ENCODE peak calls at places on chromosomes 11 and 22, in nine cellular contexts. O is astrocyte of the spinal cord, T is cardiac muscle cell, C is fibroblast of the aortic adventitia, U is AG10803, M is brain microvascular endothelial cell, V is bronchial epithelial cell, H is lower leg skin, J is body of pancreas. G is an unnamed sample.

GRCh38 chr11:121119444-121119843 is 18.4 kb downstream of the TECTA start:
- DNase-seq in H (no peak), T (peak; percentile 9), V (no peak), M (no peak), J (no peak), C (no peak), U (peak; percentile 28), O (no peak), G (no peak)

GRCh38 chr11:64181506-64182411 is 4.2 kb upstream of the STIP1 start:
- DNase-seq in H (peak; percentile 98), J (peak; percentile 96), M (peak; percentile 94), O (peak; percentile 92), U (peak; percentile 88), V (peak; percentile 88), T (peak; percentile 93), C (peak; percentile 91), G (no peak)

GRCh38 chr22:33620085-33620484 is 300.2 kb downstream of the LARGE1 start:
- DNase-seq in V (no peak), U (no peak), H (no peak), M (no peak), T (no peak), J (no peak), C (no peak), O (no peak), G (no peak)

GRCh38 chr11:113090716-113091577 is 129.7 kb downstream of the NCAM1 start:
- DNase-seq in H (no peak), C (no peak), O (no peak), J (no peak), U (no peak), T (no peak), V (peak; percentile 54), M (no peak), G (no peak)

GRCh38 chr11:68954970-68955958 is 25.5 kb downstream of the MRGPRD start:
- DNase-seq in T (peak; percentile 58), M (peak; percentile 5), V (peak; percentile 10), U (no peak), J (peak; percentile 23), H (no peak), C (peak; percentile 59), O (peak; percentile 19), G (no peak)

GRCh38 chr11:1276866-1277615 is 32.4 kb downstream of the TOLLIP start:
- DNase-seq in C (no peak), T (no peak), O (no peak), U (no peak), V (no peak), M (no peak), H (no peak), J (no peak), G (no peak)

GRCh38 chr11:94519478-94520084 is 7.3 kb downstream of the C11orf97 start:
- DNase-seq in M (peak; percentile 42), U (peak; percentile 25), T (peak; percentile 51), V (no peak), C (peak; percentile 68), O (peak; percentile 56), J (peak; percentile 28), H (no peak), G (no peak)

GRCh38 chr22:20391222-20391621 is 2.7 kb upstream of the ZNF74 start:
- DNase-seq in U (no peak), C (no peak), O (no peak), H (peak; percentile 68), M (no peak), J (no peak), T (no peak), V (no peak), G (no peak)

GRCh38 chr11:90639687-90640086 is 416.8 kb upstream of the CHORDC1 start:
- DNase-seq in M (peak; percentile 17), C (no peak), V (peak; percentile 30), U (no peak), J (no peak), O (peak; percentile 20), H (no peak), T (no peak), G (no peak)

GRCh38 chr11:121418625-121419114 is 33.4 kb upstream of the SORL1 start:
- DNase-seq in T (peak; percentile 21), M (no peak), O (no peak), H (no peak), V (no peak), J (no peak), U (no peak), C (no peak), G (no peak)

GRCh38 chr11:58513747-58514367 is 6.0 kb upstream of the OR5B21 start:
- DNase-seq in J (peak; percentile 55), C (peak; percentile 80), U (peak; percentile 73), V (peak; percentile 68), H (no peak), M (peak; percentile 65), O (peak; percentile 67), T (peak; percentile 77), G (no peak)

GRCh38 chr11:116326146-116326545 is 446.6 kb downstream of the BUD13 start:
- DNase-seq in C (no peak), U (no peak), T (no peak), J (no peak), M (no peak), H (peak; percentile 20), V (no peak), O (no peak), G (no peak)

GRCh38 chr11:20110908-20111669 is 49.2 kb downstream of the DBX1 start:
- DNase-seq in T (peak; percentile 56), J (peak; percentile 68), C (peak; percentile 86), M (peak; percentile 73), O (peak; percentile 95), V (peak; percentile 83), U (peak; percentile 84), H (no peak), G (no peak)

GRCh38 chr11:35248558-35249323 is 109.8 kb downstream of the CD44 start:
- DNase-seq in J (no peak), V (no peak), U (no peak), C (no peak), T (no peak), H (no peak), O (no peak), M (no peak), G (no peak)
- TF ChIP-seq CTCF in J (no peak), V (no peak), U (no peak), C (no peak), T (no peak), H (no peak), O (no peak), M (no peak), G (no peak)

GRCh38 chr11:86737752-86738151 is 62.6 kb upstream of the PRSS23 start:
- DNase-seq in V (peak; percentile 60), T (peak; percentile 87), M (no peak), C (peak; percentile 92), O (no peak), H (no peak), J (no peak), U (peak; percentile 87), G (no peak)

GRCh38 chr11:86737223-86737622 is 63.1 kb upstream of the PRSS23 start:
- DNase-seq in V (no peak), U (no peak), T (no peak), C (no peak), O (no peak), J (no peak), M (no peak), H (no peak), G (no peak)

GRCh38 chr11:86738615-86739014 is 61.7 kb upstream of the PRSS23 start:
- DNase-seq in O (no peak), H (no peak), V (no peak), T (no peak), C (no peak), M (no peak), U (no peak), J (no peak), G (no peak)

GRCh38 chr11:86735462-86736302 is 63.3 kb upstream of the ME3 start:
- DNase-seq in M (peak; percentile 55), J (no peak), T (peak; percentile 77), V (peak; percentile 74), O (peak; percentile 75), U (peak; percentile 82), H (no peak), C (peak; percentile 87), G (no peak)

DNA sequence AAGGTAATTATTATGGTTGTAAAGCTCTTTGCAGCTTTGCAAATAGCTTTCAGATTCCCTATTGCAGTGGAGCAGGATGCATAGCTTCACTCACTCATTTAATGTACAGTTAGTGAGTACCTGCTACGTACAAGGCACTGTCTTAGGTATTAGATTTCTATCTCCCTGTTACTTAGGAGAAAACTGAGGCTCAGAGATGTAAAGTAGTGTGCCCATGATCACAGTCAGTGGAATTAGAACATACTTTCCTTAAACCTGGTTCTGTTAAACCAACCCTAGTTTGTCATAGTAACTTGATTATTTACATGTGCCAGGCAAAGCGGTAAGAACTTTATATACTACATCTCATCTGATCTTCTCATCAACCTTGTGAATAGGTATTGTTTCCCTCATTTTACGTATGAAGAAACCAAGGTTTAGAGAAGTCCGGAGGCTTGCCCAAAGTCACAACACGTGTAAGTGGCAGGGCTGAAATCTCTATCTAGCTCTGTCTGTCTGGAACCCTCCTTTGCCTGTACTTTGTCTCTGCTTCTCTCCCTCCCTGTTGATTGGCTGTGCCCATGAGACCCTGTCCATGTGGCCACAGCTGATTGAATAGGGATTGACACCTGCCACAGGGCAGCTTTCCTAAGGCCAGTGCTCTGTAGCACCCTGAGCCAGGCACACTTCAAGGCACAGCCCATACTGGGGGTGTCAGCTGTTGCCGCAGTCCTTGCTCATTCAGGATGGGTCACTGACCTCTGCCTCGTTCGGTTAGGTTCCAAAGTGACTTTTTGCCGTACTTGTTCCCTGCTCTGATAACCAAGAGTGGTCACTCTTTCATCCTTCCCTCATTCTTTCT is 63.8 kb upstream of the PRSS23 start:
- DNase-seq in H (no peak), O (no peak), M (no peak), J (no peak), V (no peak), U (no peak), T (no peak), C (no peak), G (no peak)
- H3K4me3 ChIP-seq in H (no peak overlapping the region), O (no peak overlapping the region), M (no peak overlapping the region), J (no peak overlapping the region), V (no peak overlapping the region), U (no peak overlapping the region), T (no peak overlapping the region), C (no peak overlapping the region), G (no peak overlapping the region)

GRCh38 chr11:92388380-92388779 is 163.8 kb downstream of the FAT3 start:
- DNase-seq in J (no peak), C (no peak), V (peak; percentile 7), O (no peak), M (no peak), H (no peak), U (no peak), T (no peak), G (no peak)
- TF ChIP-seq CTCF in J (no peak), C (peak; percentile 22), V (peak; percentile 8), O (no peak), M (peak; percentile 24), H (no peak), U (peak; percentile 16), T (no peak), G (no peak)

DNA sequence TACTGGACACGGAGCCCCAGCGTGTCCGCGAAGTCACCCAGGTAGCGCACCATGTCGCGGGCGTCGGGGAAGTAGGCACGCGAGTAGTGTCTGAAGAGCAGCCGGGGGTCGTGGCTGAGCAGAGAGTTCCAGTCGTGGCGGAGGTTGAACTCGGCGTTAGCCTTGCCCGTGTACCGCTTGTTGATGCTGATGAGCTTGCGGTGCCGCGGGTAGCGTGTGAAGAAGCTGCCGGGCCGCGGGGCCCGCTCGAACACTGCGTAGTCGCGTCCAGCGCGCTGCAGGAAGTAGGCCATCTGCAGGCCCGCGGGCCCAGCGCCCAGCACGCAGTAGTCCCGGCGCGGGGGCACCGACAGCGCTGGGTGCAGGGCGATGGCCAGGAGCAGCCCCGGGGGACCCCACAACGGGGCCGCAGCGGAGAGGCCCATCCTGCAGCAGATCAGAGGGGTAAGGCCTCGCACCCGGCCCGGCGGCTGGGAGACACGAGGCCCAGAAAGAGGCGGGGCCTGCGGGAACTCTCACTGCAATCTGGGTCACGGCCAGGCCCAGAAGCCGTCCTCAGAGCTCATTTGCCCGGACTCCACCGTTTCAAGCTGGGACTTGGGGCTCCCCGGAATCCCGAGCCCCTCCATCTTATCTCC is 723 bp downstream of the FOXRED2 start:
- DNase-seq in U (no peak), M (no peak), H (no peak), V (no peak), O (no peak), T (no peak), C (no peak), J (peak; percentile 10), G (no peak)
- H3K4me3 ChIP-seq in U (peak overlapping the region; percentile 64), M (peak overlapping the region; percentile 53), H (no peak overlapping the region), V (peak overlapping the region; percentile 42), O (peak overlapping the region; percentile 40), T (peak overlapping the region; percentile 41), C (peak overlapping the region; percentile 70), J (no peak overlapping the region), G (peak overlapping the region; percentile 58)

G was measured in GM12864.